ENCODE peak calls at places on chromosomes 4 and X, in nine cellular contexts. One of them, this sample, is unnamed.

GRCh38 chr4:155552180-155552579 is 114.5 kb upstream of the GUCY1A1 start:
- DNase-seq in MM.1S: no peak
- DNase-seq in HCT116: no peak
- DNase-seq in K562: no peak
- DNase-seq in fibroblast of lung: no peak
- DNase-seq in H9: peak; percentile 48
- DNase-seq in GM12878: no peak
- DNase-seq in SK-N-SH: no peak
- DNase-seq in DND-41: peak; percentile 20
- DNase-seq in this sample: no peak

GRCh38 chrX:121479406-121479805 is 432.0 kb downstream of the GLUD2 start:
- DNase-seq in MM.1S: no peak
- DNase-seq in HCT116: no peak
- DNase-seq in K562: no peak
- DNase-seq in fibroblast of lung: no peak
- DNase-seq in H9: no peak
- DNase-seq in GM12878: no peak
- DNase-seq in SK-N-SH: no peak
- DNase-seq in DND-41: no peak
- DNase-seq in this sample: peak; percentile 15

GRCh38 chr4:10866691-10867090 is 182.1 kb upstream of the CLNK start:
- DNase-seq in MM.1S: no peak
- DNase-seq in HCT116: no peak
- DNase-seq in K562: no peak
- DNase-seq in fibroblast of lung: no peak
- DNase-seq in H9: no peak
- DNase-seq in GM12878: no peak
- DNase-seq in SK-N-SH: no peak
- DNase-seq in DND-41: no peak
- DNase-seq in this sample: no peak

GRCh38 chr4:45668086-45668485 is 455.8 kb downstream of the GABRG1 start:
- DNase-seq in MM.1S: no peak
- DNase-seq in HCT116: no peak
- DNase-seq in K562: no peak
- DNase-seq in fibroblast of lung: no peak
- DNase-seq in H9: no peak
- DNase-seq in GM12878: no peak
- DNase-seq in SK-N-SH: no peak
- DNase-seq in DND-41: no peak
- DNase-seq in this sample: no peak

GRCh38 chr4:84291984-84292383 is 207.1 kb downstream of the NKX6-1 start:
- DNase-seq in MM.1S: no peak
- DNase-seq in HCT116: no peak
- DNase-seq in K562: no peak
- DNase-seq in fibroblast of lung: no peak
- DNase-seq in H9: no peak
- DNase-seq in GM12878: no peak
- DNase-seq in SK-N-SH: no peak
- DNase-seq in DND-41: no peak
- DNase-seq in this sample: no peak

GRCh38 chr4:17762705-17763104 is 18.7 kb downstream of the FAM184B start:
- DNase-seq in MM.1S: no peak
- DNase-seq in HCT116: no peak
- DNase-seq in K562: peak; percentile 37
- DNase-seq in fibroblast of lung: peak; percentile 44
- DNase-seq in H9: no peak
- DNase-seq in GM12878: no peak
- DNase-seq in SK-N-SH: no peak
- DNase-seq in DND-41: peak; percentile 12
- DNase-seq in this sample: peak; percentile 23

GRCh38 chr4:110005461-110006056 is 92.9 kb downstream of the EGF start:
- DNase-seq in MM.1S: peak; percentile 85
- DNase-seq in HCT116: peak; percentile 57
- DNase-seq in K562: peak; percentile 57
- DNase-seq in fibroblast of lung: peak; percentile 84
- DNase-seq in H9: no peak
- DNase-seq in GM12878: peak; percentile 43
- DNase-seq in SK-N-SH: peak; percentile 52
- DNase-seq in DND-41: peak; percentile 17
- DNase-seq in this sample: peak; percentile 72

GRCh38 chr4:17545374-17546140 is 30.6 kb downstream of the CLRN2 start:
- DNase-seq in MM.1S: no peak
- DNase-seq in HCT116: no peak
- DNase-seq in K562: no peak
- DNase-seq in fibroblast of lung: no peak
- DNase-seq in H9: no peak
- DNase-seq in GM12878: no peak
- DNase-seq in SK-N-SH: no peak
- DNase-seq in DND-41: no peak
- DNase-seq in this sample: no peak

GRCh38 chrX:48971325-48972213 is at the start of gene KCND1:
- DNase-seq in MM.1S: no peak
- DNase-seq in HCT116: no peak
- DNase-seq in K562: peak; percentile 21
- DNase-seq in fibroblast of lung: peak; percentile 39
- DNase-seq in H9: peak; percentile 77
- DNase-seq in GM12878: no peak
- DNase-seq in SK-N-SH: peak; percentile 78
- DNase-seq in DND-41: peak; percentile 12
- DNase-seq in this sample: no peak

GRCh38 chr4:2511645-2512131 is 24.8 kb upstream of the FAM193A start:
- DNase-seq in MM.1S: no peak
- DNase-seq in HCT116: no peak
- DNase-seq in K562: no peak
- DNase-seq in fibroblast of lung: no peak
- DNase-seq in H9: no peak
- DNase-seq in GM12878: no peak
- DNase-seq in SK-N-SH: no peak
- DNase-seq in DND-41: no peak
- DNase-seq in this sample: peak; percentile 16

GRCh38 chr4:183397741-183398297 is 46.6 kb upstream of the CDKN2AIP start:
- DNase-seq in MM.1S: no peak
- DNase-seq in HCT116: no peak
- DNase-seq in K562: no peak
- DNase-seq in fibroblast of lung: no peak
- DNase-seq in H9: no peak
- DNase-seq in GM12878: no peak
- DNase-seq in SK-N-SH: no peak
- DNase-seq in DND-41: no peak
- DNase-seq in this sample: no peak

GRCh38 chrX:32010157-32010656 is 938.4 kb upstream of the FTHL17 start:
- DNase-seq in MM.1S: no peak
- DNase-seq in HCT116: no peak
- DNase-seq in K562: no peak
- DNase-seq in fibroblast of lung: no peak
- DNase-seq in H9: no peak
- DNase-seq in GM12878: no peak
- DNase-seq in SK-N-SH: no peak
- DNase-seq in DND-41: no peak
- DNase-seq in this sample: no peak

GRCh38 chr4:139241086-139241783 is 38.8 kb downstream of the MGARP start:
- DNase-seq in MM.1S: no peak
- DNase-seq in HCT116: no peak
- DNase-seq in K562: no peak
- DNase-seq in fibroblast of lung: no peak
- DNase-seq in H9: peak; percentile 63
- DNase-seq in GM12878: no peak
- DNase-seq in SK-N-SH: no peak
- DNase-seq in DND-41: no peak
- DNase-seq in this sample: peak; percentile 36

GRCh38 chrX:136125106-136125505 is 22.2 kb upstream of the FHL1 start:
- DNase-seq in MM.1S: no peak
- DNase-seq in HCT116: no peak
- DNase-seq in K562: no peak
- DNase-seq in fibroblast of lung: no peak
- DNase-seq in H9: no peak
- DNase-seq in GM12878: no peak
- DNase-seq in SK-N-SH: no peak
- DNase-seq in DND-41: no peak
- DNase-seq in this sample: no peak

GRCh38 chr4:52200339-52200725 is 149.2 kb downstream of the SPATA18 start:
- DNase-seq in MM.1S: no peak
- DNase-seq in HCT116: no peak
- DNase-seq in K562: no peak
- DNase-seq in fibroblast of lung: no peak
- DNase-seq in H9: no peak
- DNase-seq in GM12878: no peak
- DNase-seq in SK-N-SH: no peak
- DNase-seq in DND-41: no peak
- DNase-seq in this sample: no peak

DNA sequence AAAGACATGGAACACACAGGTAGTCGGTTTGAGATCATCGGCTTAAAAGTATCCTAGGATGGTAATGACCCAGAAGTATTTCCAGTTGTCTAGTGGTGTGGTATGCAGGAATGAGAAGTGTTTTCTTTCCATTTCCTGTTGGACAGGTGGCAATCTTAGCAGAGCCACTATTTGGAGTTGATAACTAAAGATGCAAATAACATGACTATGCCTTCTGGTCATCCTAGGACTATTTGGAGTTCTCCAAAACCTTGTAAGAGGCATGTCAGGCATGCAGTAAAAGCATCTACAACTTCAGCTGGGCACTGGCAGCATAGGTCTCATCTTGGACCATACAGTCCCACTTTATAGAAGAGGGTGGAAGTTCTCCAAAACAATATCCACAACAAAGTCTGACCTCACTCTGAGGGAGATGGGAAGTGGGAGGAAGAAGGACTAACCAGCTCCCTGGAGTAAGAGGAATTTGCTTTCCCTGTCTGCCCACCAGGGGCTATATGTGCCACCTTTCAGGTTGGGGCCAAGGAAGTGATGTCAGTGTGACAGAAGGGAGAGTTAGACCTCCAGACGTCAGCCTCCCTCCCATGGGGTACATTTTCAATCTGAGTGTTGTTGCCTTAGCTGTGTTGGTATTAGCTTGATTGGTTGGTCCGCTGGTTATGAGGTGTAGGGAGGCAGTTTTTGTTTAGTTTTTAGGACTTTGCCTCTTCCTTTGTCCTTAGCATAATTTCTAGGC is 101.2 kb upstream of the MYOZ2 start:
- DNase-seq in MM.1S: no peak
- DNase-seq in HCT116: no peak
- DNase-seq in K562: no peak
- DNase-seq in fibroblast of lung: no peak
- DNase-seq in H9: peak; percentile 42
- DNase-seq in GM12878: no peak
- DNase-seq in SK-N-SH: no peak
- DNase-seq in DND-41: no peak
- DNase-seq in this sample: no peak
- H3K4me1 ChIP-seq in MM.1S: peaks cover 18% of the 10 kb centered on the region
- H3K4me1 ChIP-seq in HCT116: no peaks in the 10 kb centered on the region
- H3K4me1 ChIP-seq in K562: no peaks in the 10 kb centered on the region
- H3K4me1 ChIP-seq in fibroblast of lung: peaks cover 14% of the 10 kb centered on the region
- H3K4me1 ChIP-seq in H9: peaks cover 8% of the 10 kb centered on the region
- H3K4me1 ChIP-seq in GM12878: peaks cover 3% of the 10 kb centered on the region
- H3K4me1 ChIP-seq in SK-N-SH: peaks cover 3% of the 10 kb centered on the region
- H3K4me1 ChIP-seq in DND-41: no peaks in the 10 kb centered on the region
- H3K4me1 ChIP-seq in this sample: peaks cover 17% of the 10 kb centered on the region

GRCh38 chr4:3787489-3788365 is 21.5 kb downstream of the ADRA2C start:
- DNase-seq in MM.1S: no peak
- DNase-seq in HCT116: no peak
- DNase-seq in K562: no peak
- DNase-seq in fibroblast of lung: no peak
- DNase-seq in H9: no peak
- DNase-seq in GM12878: no peak
- DNase-seq in SK-N-SH: no peak
- DNase-seq in DND-41: no peak
- DNase-seq in this sample: no peak

GRCh38 chr4:3785292-3785565 is 19.0 kb downstream of the ADRA2C start:
- DNase-seq in MM.1S: no peak
- DNase-seq in HCT116: no peak
- DNase-seq in K562: no peak
- DNase-seq in fibroblast of lung: no peak
- DNase-seq in H9: no peak
- DNase-seq in GM12878: no peak
- DNase-seq in SK-N-SH: no peak
- DNase-seq in DND-41: no peak
- DNase-seq in this sample: no peak

GRCh38 chr4:3784469-3785291 is 18.5 kb downstream of the ADRA2C start:
- DNase-seq in MM.1S: no peak
- DNase-seq in HCT116: no peak
- DNase-seq in K562: no peak
- DNase-seq in fibroblast of lung: no peak
- DNase-seq in H9: no peak
- DNase-seq in GM12878: no peak
- DNase-seq in SK-N-SH: no peak
- DNase-seq in DND-41: no peak
- DNase-seq in this sample: no peak

GRCh38 chr4:3788366-3788660 is 22.1 kb downstream of the ADRA2C start:
- DNase-seq in MM.1S: no peak
- DNase-seq in HCT116: no peak
- DNase-seq in K562: no peak
- DNase-seq in fibroblast of lung: no peak
- DNase-seq in H9: no peak
- DNase-seq in GM12878: no peak
- DNase-seq in SK-N-SH: no peak
- DNase-seq in DND-41: no peak
- DNase-seq in this sample: no peak

GRCh38 chr4:3786196-3786869 is 20.1 kb downstream of the ADRA2C start:
- DNase-seq in MM.1S: no peak
- DNase-seq in HCT116: no peak
- DNase-seq in K562: no peak
- DNase-seq in fibroblast of lung: no peak
- DNase-seq in H9: no peak
- DNase-seq in GM12878: no peak
- DNase-seq in SK-N-SH: peak; percentile 93
- DNase-seq in DND-41: no peak
- DNase-seq in this sample: no peak
- TF ChIP-seq CTCF in MM.1S: no peak
- TF ChIP-seq CTCF in HCT116: peak; percentile 17
- TF ChIP-seq CTCF in K562: no peak
- TF ChIP-seq CTCF in fibroblast of lung: no peak
- TF ChIP-seq CTCF in H9: no peak
- TF ChIP-seq CTCF in GM12878: no peak
- TF ChIP-seq CTCF in SK-N-SH: no peak
- TF ChIP-seq CTCF in DND-41: no peak
- TF ChIP-seq CTCF in this sample: no peak

GRCh38 chrX:21947671-21948070 is 7.2 kb downstream of the SMS start:
- DNase-seq in MM.1S: no peak
- DNase-seq in HCT116: no peak
- DNase-seq in K562: no peak
- DNase-seq in fibroblast of lung: no peak
- DNase-seq in H9: peak; percentile 1
- DNase-seq in GM12878: no peak
- DNase-seq in SK-N-SH: no peak
- DNase-seq in DND-41: no peak
- DNase-seq in this sample: no peak
- H4K20me1 ChIP-seq in MM.1S: no peaks in the 10 kb centered on the region
- H4K20me1 ChIP-seq in HCT116: peaks cover 4% of the 10 kb centered on the region
- H4K20me1 ChIP-seq in K562: peaks cover 13% of the 10 kb centered on the region
- H4K20me1 ChIP-seq in fibroblast of lung: peaks cover 2% of the 10 kb centered on the region
- H4K20me1 ChIP-seq in H9: no peaks in the 10 kb centered on the region
- H4K20me1 ChIP-seq in GM12878: no peaks in the 10 kb centered on the region
- H4K20me1 ChIP-seq in SK-N-SH: peaks cover 80% of the 10 kb centered on the region
- H4K20me1 ChIP-seq in DND-41: peaks cover 59% of the 10 kb centered on the region
- H4K20me1 ChIP-seq in this sample: no peaks in the 10 kb centered on the region

DNA sequence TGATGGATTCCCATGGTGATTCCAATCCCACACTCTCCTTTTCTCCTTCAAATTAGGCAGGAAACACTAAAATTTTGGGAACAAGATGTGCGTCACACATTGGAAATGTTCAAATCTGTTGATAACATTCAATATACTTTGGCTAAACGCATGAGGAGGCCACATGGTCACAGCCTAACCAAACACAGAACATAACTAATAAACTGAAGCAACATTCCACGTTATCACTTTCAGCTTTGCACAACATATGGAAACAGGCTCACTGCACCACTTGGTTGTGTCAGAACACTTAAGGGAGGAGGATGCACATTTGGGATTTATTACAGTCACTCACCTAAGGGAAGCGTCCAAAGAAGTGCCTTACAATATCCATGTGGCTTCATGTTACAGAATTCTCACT is 4.7 kb downstream of the SH3RF1 start:
- DNase-seq in MM.1S: no peak
- DNase-seq in HCT116: no peak
- DNase-seq in K562: no peak
- DNase-seq in fibroblast of lung: no peak
- DNase-seq in H9: no peak
- DNase-seq in GM12878: no peak
- DNase-seq in SK-N-SH: no peak
- DNase-seq in DND-41: no peak
- DNase-seq in this sample: no peak
- H3K4me1 ChIP-seq in MM.1S: peaks cover 6% of the 10 kb centered on the region
- H3K4me1 ChIP-seq in HCT116: peaks cover 18% of the 10 kb centered on the region
- H3K4me1 ChIP-seq in K562: no peaks in the 10 kb centered on the region
- H3K4me1 ChIP-seq in fibroblast of lung: peaks cover 5% of the 10 kb centered on the region
- H3K4me1 ChIP-seq in H9: peaks cover 4% of the 10 kb centered on the region
- H3K4me1 ChIP-seq in GM12878: no peaks in the 10 kb centered on the region
- H3K4me1 ChIP-seq in SK-N-SH: peaks cover 6% of the 10 kb centered on the region
- H3K4me1 ChIP-seq in DND-41: peaks cover 17% of the 10 kb centered on the region
- H3K4me1 ChIP-seq in this sample: no peaks in the 10 kb centered on the region

This sample was measured in OCI-LY7.